ENCODE peak calls at places on chromosomes 6 and 20, in eight cellular contexts. One of them, this sample, is unnamed.

GRCh38 chr6:1849686-1850580 is 240.2 kb downstream of the FOXC1 start:
- DNase-seq in cardiac muscle cell: no peak
- DNase-seq in transverse colon: no peak
- DNase-seq in AG04449: no peak
- DNase-seq in suprapubic skin: no peak
- DNase-seq in astrocyte of the spinal cord: no peak
- DNase-seq in H1: no peak
- DNase-seq in fibroblast of lung: no peak
- DNase-seq in this sample: no peak

GRCh38 chr6:119814609-119815400 is 465.2 kb upstream of the MAN1A1 start:
- DNase-seq in transverse colon: no peak
- DNase-seq in fibroblast of lung: no peak
- DNase-seq in cardiac muscle cell: no peak
- DNase-seq in H1: no peak
- DNase-seq in suprapubic skin: no peak
- DNase-seq in AG04449: no peak
- DNase-seq in astrocyte of the spinal cord: no peak
- DNase-seq in this sample: no peak

GRCh38 chr6:118939683-118940082 is 4.7 kb upstream of the MCM9 start:
- DNase-seq in fibroblast of lung: no peak
- DNase-seq in AG04449: no peak
- DNase-seq in H1: no peak
- DNase-seq in transverse colon: no peak
- DNase-seq in suprapubic skin: no peak
- DNase-seq in astrocyte of the spinal cord: no peak
- DNase-seq in cardiac muscle cell: no peak
- DNase-seq in this sample: no peak

GRCh38 chr6:13237318-13237717 is 91.0 kb downstream of the TBC1D7 start:
- DNase-seq in astrocyte of the spinal cord: no peak
- DNase-seq in fibroblast of lung: no peak
- DNase-seq in suprapubic skin: no peak
- DNase-seq in cardiac muscle cell: no peak
- DNase-seq in transverse colon: no peak
- DNase-seq in AG04449: no peak
- DNase-seq in H1: no peak
- DNase-seq in this sample: no peak

GRCh38 chr20:8755340-8756118 is 313.4 kb upstream of the PLCB4 start:
- DNase-seq in cardiac muscle cell: no peak
- DNase-seq in AG04449: no peak
- DNase-seq in transverse colon: no peak
- DNase-seq in suprapubic skin: no peak
- DNase-seq in astrocyte of the spinal cord: no peak
- DNase-seq in fibroblast of lung: no peak
- DNase-seq in H1: no peak
- DNase-seq in this sample: no peak

GRCh38 chr20:46914789-46915359 is 20.2 kb downstream of the EYA2 start:
- DNase-seq in suprapubic skin: peak
- DNase-seq in transverse colon: no peak
- DNase-seq in H1: no peak
- DNase-seq in fibroblast of lung: no peak
- DNase-seq in AG04449: no peak
- DNase-seq in astrocyte of the spinal cord: no peak
- DNase-seq in cardiac muscle cell: no peak
- DNase-seq in this sample: no peak

GRCh38 chr6:106609699-106610098 is 19.6 kb downstream of the RTN4IP1 start:
- DNase-seq in transverse colon: peak
- DNase-seq in H1: no peak
- DNase-seq in fibroblast of lung: no peak
- DNase-seq in AG04449: no peak
- DNase-seq in astrocyte of the spinal cord: peak
- DNase-seq in suprapubic skin: no peak
- DNase-seq in cardiac muscle cell: peak
- DNase-seq in this sample: no peak

GRCh38 chr6:83126223-83126622 is 58.8 kb downstream of the DOP1A start:
- DNase-seq in H1: no peak
- DNase-seq in AG04449: no peak
- DNase-seq in transverse colon: no peak
- DNase-seq in fibroblast of lung: no peak
- DNase-seq in astrocyte of the spinal cord: no peak
- DNase-seq in cardiac muscle cell: no peak
- DNase-seq in suprapubic skin: no peak
- DNase-seq in this sample: no peak

GRCh38 chr6:6798430-6798829 is 209.9 kb downstream of the LY86 start:
- DNase-seq in suprapubic skin: no peak
- DNase-seq in fibroblast of lung: no peak
- DNase-seq in transverse colon: no peak
- DNase-seq in AG04449: no peak
- DNase-seq in H1: no peak
- DNase-seq in cardiac muscle cell: no peak
- DNase-seq in astrocyte of the spinal cord: no peak
- DNase-seq in this sample: no peak

GRCh38 chr6:3777695-3778461 is 26.4 kb upstream of the PXDC1 start:
- DNase-seq in H1: no peak
- DNase-seq in cardiac muscle cell: no peak
- DNase-seq in suprapubic skin: no peak
- DNase-seq in AG04449: no peak
- DNase-seq in transverse colon: no peak
- DNase-seq in astrocyte of the spinal cord: no peak
- DNase-seq in fibroblast of lung: no peak
- DNase-seq in this sample: no peak

GRCh38 chr6:3775386-3775785 is 23.9 kb upstream of the PXDC1 start:
- DNase-seq in AG04449: no peak
- DNase-seq in H1: no peak
- DNase-seq in fibroblast of lung: no peak
- DNase-seq in astrocyte of the spinal cord: no peak
- DNase-seq in cardiac muscle cell: no peak
- DNase-seq in suprapubic skin: no peak
- DNase-seq in transverse colon: no peak
- DNase-seq in this sample: no peak

GRCh38 chr6:3778701-3779573 is 27.4 kb upstream of the PXDC1 start:
- DNase-seq in H1: no peak
- DNase-seq in AG04449: no peak
- DNase-seq in cardiac muscle cell: no peak
- DNase-seq in astrocyte of the spinal cord: no peak
- DNase-seq in transverse colon: no peak
- DNase-seq in suprapubic skin: no peak
- DNase-seq in fibroblast of lung: no peak
- DNase-seq in this sample: no peak

GRCh38 chr6:3775906-3776305 is 24.4 kb upstream of the PXDC1 start:
- DNase-seq in astrocyte of the spinal cord: no peak
- DNase-seq in fibroblast of lung: no peak
- DNase-seq in H1: no peak
- DNase-seq in AG04449: no peak
- DNase-seq in cardiac muscle cell: no peak
- DNase-seq in transverse colon: no peak
- DNase-seq in suprapubic skin: no peak
- DNase-seq in this sample: no peak

DNA sequence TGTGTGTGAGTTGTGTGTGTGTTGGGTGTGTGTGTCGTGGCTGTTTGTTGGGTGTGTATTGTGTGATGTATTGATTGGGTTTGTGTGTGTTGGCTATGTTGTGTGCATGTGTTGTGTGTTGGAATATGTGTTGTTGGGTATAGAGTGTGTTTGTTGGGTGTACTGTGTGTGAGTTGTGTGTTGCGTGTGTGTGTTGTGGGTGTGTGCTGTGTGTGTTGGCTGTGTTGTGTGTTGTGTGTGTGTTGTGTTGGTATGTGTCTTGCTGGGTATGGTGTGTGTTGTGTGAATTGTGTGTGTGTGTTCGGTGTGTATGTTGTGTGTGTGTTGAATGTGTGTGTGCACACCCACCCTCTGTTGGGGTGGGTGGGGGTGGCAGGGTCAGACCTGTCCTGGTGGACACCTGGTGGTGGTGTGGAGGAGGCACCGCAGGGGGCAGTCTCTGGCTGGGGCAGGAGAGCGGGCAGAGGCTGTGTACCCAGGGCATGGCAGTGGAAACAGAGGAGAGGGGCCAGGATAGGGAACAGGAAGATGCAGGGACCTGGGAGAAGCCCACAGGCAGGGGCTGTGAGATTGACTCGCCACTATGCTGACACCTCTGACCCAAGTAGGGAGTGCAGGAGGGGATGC is 25.5 kb upstream of the PXDC1 start:
- DNase-seq in astrocyte of the spinal cord: no peak
- DNase-seq in suprapubic skin: no peak
- DNase-seq in transverse colon: no peak
- DNase-seq in H1: no peak
- DNase-seq in cardiac muscle cell: no peak
- DNase-seq in fibroblast of lung: no peak
- DNase-seq in AG04449: no peak
- DNase-seq in this sample: no peak
- TF ChIP-seq CTCF in astrocyte of the spinal cord: no peak
- TF ChIP-seq CTCF in suprapubic skin: no peak
- TF ChIP-seq CTCF in transverse colon: no peak
- TF ChIP-seq CTCF in H1: peak
- TF ChIP-seq CTCF in cardiac muscle cell: no peak
- TF ChIP-seq CTCF in fibroblast of lung: no peak
- TF ChIP-seq CTCF in AG04449: no peak
- TF ChIP-seq CTCF in this sample: peak

DNA sequence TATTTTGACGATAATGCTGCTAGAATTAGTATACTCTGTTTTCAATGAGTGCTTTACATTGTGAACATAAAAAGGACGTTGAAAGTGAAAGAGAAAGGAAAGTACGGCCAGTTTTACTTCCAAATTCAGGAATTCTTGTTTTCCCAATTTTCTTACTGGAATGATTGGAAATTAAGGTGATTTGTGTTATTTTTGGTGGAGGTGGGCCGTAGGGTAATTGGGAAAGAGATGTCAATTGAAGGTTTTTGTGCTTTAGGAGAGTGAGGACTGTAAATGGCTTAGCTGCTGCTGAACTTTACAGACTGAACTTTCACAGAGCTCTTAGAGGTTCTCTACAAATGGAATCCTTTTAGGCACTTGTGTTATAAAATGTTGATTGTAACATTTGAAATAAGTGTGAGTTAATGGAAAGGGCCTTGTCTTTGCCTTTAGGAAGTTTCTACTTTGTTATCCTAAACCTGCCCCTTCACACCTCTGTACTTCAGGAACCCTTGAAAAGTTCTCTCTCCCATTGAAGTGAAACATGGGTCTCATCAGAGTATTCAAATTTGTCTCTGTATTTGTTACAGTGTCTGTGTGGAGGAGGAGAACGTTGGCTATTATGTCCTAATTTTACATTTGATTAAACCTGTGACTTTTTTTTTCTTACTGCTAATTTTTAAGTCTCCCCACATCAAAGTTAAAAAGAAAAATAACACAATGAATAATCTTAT is 256.4 kb downstream of the ARID1B start:
- DNase-seq in fibroblast of lung: no peak
- DNase-seq in transverse colon: no peak
- DNase-seq in AG04449: no peak
- DNase-seq in H1: no peak
- DNase-seq in cardiac muscle cell: peak
- DNase-seq in astrocyte of the spinal cord: peak
- DNase-seq in suprapubic skin: no peak
- DNase-seq in this sample: no peak
- H3K4me3 ChIP-seq in fibroblast of lung: peak
- H3K4me3 ChIP-seq in transverse colon: peak
- H3K4me3 ChIP-seq in AG04449: peak
- H3K4me3 ChIP-seq in H1: no peak
- H3K4me3 ChIP-seq in cardiac muscle cell: no peak
- H3K4me3 ChIP-seq in astrocyte of the spinal cord: peak
- H3K4me3 ChIP-seq in suprapubic skin: peak
- H3K4me3 ChIP-seq in this sample: peak

DNA sequence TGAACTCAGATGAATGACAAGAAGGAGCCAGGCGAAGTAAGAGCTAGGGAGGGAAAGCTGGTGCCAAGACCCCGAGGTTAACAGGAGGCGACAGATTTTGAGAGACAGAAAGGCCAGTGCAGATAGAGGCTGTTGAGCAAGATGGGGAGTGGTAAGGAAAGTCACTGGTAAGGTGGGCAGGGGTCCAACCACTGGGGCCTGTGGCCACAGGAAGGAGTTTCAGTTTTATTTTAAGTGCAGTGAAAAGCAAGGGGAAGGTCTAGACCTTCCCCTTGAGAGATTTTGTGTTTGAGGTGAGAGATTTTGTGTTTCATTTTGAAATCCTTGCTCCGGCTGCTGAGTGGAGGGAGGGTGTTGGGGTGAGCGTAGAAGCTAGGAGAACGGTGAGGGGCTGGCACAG is 41.8 kb upstream of the APCDD1L start:
- DNase-seq in astrocyte of the spinal cord: no peak
- DNase-seq in transverse colon: no peak
- DNase-seq in H1: no peak
- DNase-seq in fibroblast of lung: no peak
- DNase-seq in AG04449: no peak
- DNase-seq in cardiac muscle cell: no peak
- DNase-seq in suprapubic skin: no peak
- DNase-seq in this sample: no peak
- TF ChIP-seq CTCF in astrocyte of the spinal cord: no peak
- TF ChIP-seq CTCF in transverse colon: no peak
- TF ChIP-seq CTCF in H1: no peak
- TF ChIP-seq CTCF in fibroblast of lung: no peak
- TF ChIP-seq CTCF in AG04449: no peak
- TF ChIP-seq CTCF in cardiac muscle cell: no peak
- TF ChIP-seq CTCF in suprapubic skin: no peak
- TF ChIP-seq CTCF in this sample: no peak

GRCh38 chr6:158756126-158756525 is 63.0 kb downstream of the EZR start:
- DNase-seq in suprapubic skin: no peak
- DNase-seq in transverse colon: no peak
- DNase-seq in AG04449: no peak
- DNase-seq in cardiac muscle cell: no peak
- DNase-seq in H1: no peak
- DNase-seq in fibroblast of lung: no peak
- DNase-seq in astrocyte of the spinal cord: no peak
- DNase-seq in this sample: no peak

GRCh38 chr6:158752613-158753012 is 66.6 kb downstream of the EZR start:
- DNase-seq in transverse colon: no peak
- DNase-seq in cardiac muscle cell: peak
- DNase-seq in astrocyte of the spinal cord: no peak
- DNase-seq in suprapubic skin: no peak
- DNase-seq in AG04449: no peak
- DNase-seq in H1: no peak
- DNase-seq in fibroblast of lung: peak
- DNase-seq in this sample: no peak

GRCh38 chr6:158753826-158754225 is 65.3 kb downstream of the EZR start:
- DNase-seq in H1: no peak
- DNase-seq in AG04449: no peak
- DNase-seq in astrocyte of the spinal cord: no peak
- DNase-seq in suprapubic skin: no peak
- DNase-seq in transverse colon: no peak
- DNase-seq in fibroblast of lung: no peak
- DNase-seq in cardiac muscle cell: no peak
- DNase-seq in this sample: no peak

GRCh38 chr6:158755636-158756035 is 63.5 kb downstream of the EZR start:
- DNase-seq in AG04449: no peak
- DNase-seq in suprapubic skin: no peak
- DNase-seq in transverse colon: no peak
- DNase-seq in astrocyte of the spinal cord: no peak
- DNase-seq in fibroblast of lung: no peak
- DNase-seq in cardiac muscle cell: no peak
- DNase-seq in H1: no peak
- DNase-seq in this sample: no peak

DNA sequence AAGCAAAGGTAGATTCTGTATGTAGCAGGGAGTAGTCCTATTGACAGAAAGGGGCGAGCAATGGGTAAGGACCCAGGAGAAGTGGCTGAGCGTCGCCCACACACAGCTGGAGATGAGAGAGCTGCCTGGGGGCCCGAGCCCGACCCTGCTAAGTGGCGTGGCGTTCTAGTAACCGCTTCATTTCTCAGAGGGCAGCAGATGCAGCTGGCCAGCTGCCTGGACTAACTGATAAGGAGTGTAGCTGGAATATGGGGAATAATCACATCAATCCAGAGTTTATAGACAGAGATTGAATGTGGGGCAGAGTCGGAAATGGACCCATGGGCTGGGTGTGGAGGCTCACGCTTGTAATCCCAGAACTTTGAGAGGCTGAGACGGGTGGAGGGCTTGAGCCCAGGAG is 64.4 kb downstream of the EZR start:
- DNase-seq in fibroblast of lung: no peak
- DNase-seq in astrocyte of the spinal cord: no peak
- DNase-seq in cardiac muscle cell: no peak
- DNase-seq in suprapubic skin: no peak
- DNase-seq in H1: no peak
- DNase-seq in transverse colon: no peak
- DNase-seq in AG04449: no peak
- DNase-seq in this sample: no peak
- H3K4me3 ChIP-seq in fibroblast of lung: no peak
- H3K4me3 ChIP-seq in astrocyte of the spinal cord: no peak
- H3K4me3 ChIP-seq in cardiac muscle cell: no peak
- H3K4me3 ChIP-seq in suprapubic skin: no peak
- H3K4me3 ChIP-seq in H1: no peak
- H3K4me3 ChIP-seq in transverse colon: no peak
- H3K4me3 ChIP-seq in AG04449: no peak
- H3K4me3 ChIP-seq in this sample: no peak

This sample was measured in AG04450.